ENCODE peak calls at places on chromosome 12, in seven cellular contexts. Z is GM23338, P is HepG2, N is A549, F is K562, A is HL-60, X is HCT116. E is an unnamed sample.

GRCh38 chr12:120287491-120287890 is 4.2 kb downstream of the RNU4-2 start:
- DNase-seq in P (no peak), A (no peak), N (no peak), F (no peak), X (no peak), Z (no peak), E (no peak)

GRCh38 chr12:53427905-53428594 is 4.4 kb downstream of the AMHR2 start:
- DNase-seq in F (peak), P (no peak), A (no peak), X (peak), N (peak), Z (no peak), E (peak)

GRCh38 chr12:132664206-132665148 is 22.7 kb downstream of the POLE start:
- DNase-seq in F (no peak), N (no peak), Z (no peak), P (no peak), X (no peak), A (peak), E (no peak)

GRCh38 chr12:1811281-1811947 is 9.0 kb upstream of the LRTM2 start:
- DNase-seq in F (peak), N (no peak), X (no peak), P (peak), A (peak), Z (no peak), E (no peak)

GRCh38 chr12:114671321-114671663 is 12.7 kb downstream of the TBX3 start:
- DNase-seq in F (no peak), P (no peak), A (no peak), N (no peak), Z (no peak), X (no peak), E (no peak)

GRCh38 chr12:102201662-102202061 is 4.0 kb upstream of the PMCH start:
- DNase-seq in F (no peak), P (no peak), N (no peak), X (no peak), Z (no peak), A (no peak), E (no peak)

GRCh38 chr12:4434721-4435425 is 10.7 kb downstream of the FGF6 start:
- DNase-seq in X (no peak), P (no peak), Z (no peak), A (peak), F (no peak), N (no peak), E (no peak)

GRCh38 chr12:56590237-56590830 is 39.8 kb downstream of the BAZ2A start:
- DNase-seq in X (no peak), N (peak), A (peak), Z (peak), F (peak), P (peak), E (peak)

GRCh38 chr12:127629066-127629820 is 637.7 kb upstream of the TMEM132C start:
- DNase-seq in N (no peak), Z (no peak), F (no peak), P (no peak), A (no peak), X (no peak), E (no peak)

GRCh38 chr12:48106574-48107251 is 834 bp upstream of the SENP1 start:
- DNase-seq in X (no peak), N (no peak), P (no peak), A (no peak), Z (no peak), F (no peak), E (no peak)

GRCh38 chr12:123971770-123972447 is 722 bp downstream of the CCDC92 start:
- DNase-seq in Z (peak), A (no peak), F (peak), X (no peak), N (peak), P (peak), E (no peak)

GRCh38 chr12:126051611-126052107 is 986.4 kb downstream of the AACS start:
- DNase-seq in Z (peak), F (no peak), N (peak), A (no peak), P (no peak), X (no peak), E (no peak)

GRCh38 chr12:38392584-38393144 is 76.1 kb downstream of the ALG10B start:
- DNase-seq in Z (no peak), P (no peak), F (no peak), N (peak), X (no peak), A (peak), E (no peak)

GRCh38 chr12:26124491-26125450 is at the start of gene BHLHE41:
- DNase-seq in X (no peak), F (no peak), A (peak), P (no peak), Z (peak), N (no peak), E (peak)

GRCh38 chr12:127270193-127270592 is 996.8 kb upstream of the TMEM132C start:
- DNase-seq in F (no peak), Z (no peak), X (no peak), A (peak), P (no peak), N (peak), E (no peak)

GRCh38 chr12:109737111-109737510 is 23.5 kb downstream of the FAM222A start:
- DNase-seq in X (no peak), P (no peak), F (no peak), Z (no peak), A (no peak), N (no peak), E (no peak)

GRCh38 chr12:49428652-49429549 is 61.6 kb downstream of the SPATS2 start:
- DNase-seq in N (peak), Z (no peak), X (peak), F (peak), P (no peak), A (peak), E (no peak)

GRCh38 chr12:64781374-64782029 is 22.3 kb upstream of the GNS start:
- DNase-seq in N (no peak), X (no peak), A (no peak), F (no peak), P (no peak), Z (peak), E (no peak)

GRCh38 chr12:20339060-20339459 is 29.3 kb upstream of the PDE3A start:
- DNase-seq in N (no peak), F (no peak), Z (no peak), X (no peak), A (no peak), P (no peak), E (no peak)

GRCh38 chr12:76025601-76026575 is 5.7 kb downstream of the PHLDA1 start:
- DNase-seq in F (no peak), X (no peak), P (no peak), N (peak), A (no peak), Z (no peak), E (no peak)

GRCh38 chr12:92208613-92209121 is 63.0 kb upstream of the BTG1 start:
- DNase-seq in F (peak), X (no peak), Z (no peak), P (no peak), A (no peak), N (peak), E (peak)

GRCh38 chr12:25924535-25925001 is 33.9 kb upstream of the RASSF8 start:
- DNase-seq in P (no peak), F (no peak), X (no peak), A (no peak), N (peak), Z (no peak), E (no peak)

GRCh38 chr12:116882742-116883141 is 1.5 kb upstream of the HRK start:
- DNase-seq in F (peak), P (no peak), X (no peak), Z (peak), N (peak), A (no peak), E (no peak)

GRCh38 chr12:22100952-22101748 is 55.1 kb downstream of the CMAS start:
- DNase-seq in F (peak), A (peak), X (peak), Z (peak), N (peak), P (peak), E (peak)

GRCh38 chr12:43848786-43849185 is 12.9 kb downstream of the TMEM117 start:
- DNase-seq in X (no peak), Z (no peak), A (no peak), F (no peak), N (peak), P (no peak), E (no peak)

GRCh38 chr12:26252946-26253345 is 57.6 kb downstream of the SSPN start:
- DNase-seq in P (no peak), N (no peak), F (no peak), X (no peak), Z (no peak), A (no peak), E (no peak)

GRCh38 chr12:110829308-110829707 is 17.5 kb upstream of the CCDC63 start:
- DNase-seq in F (no peak), Z (no peak), A (no peak), N (no peak), P (no peak), X (no peak), E (no peak)

GRCh38 chr12:82413994-82414393 is 55.7 kb downstream of the METTL25 start:
- DNase-seq in P (no peak), F (no peak), Z (no peak), N (no peak), X (no peak), A (no peak), E (no peak)

GRCh38 chr12:100123316-100124095 is 19.2 kb downstream of the BLTP3B start:
- DNase-seq in Z (no peak), N (no peak), A (no peak), F (no peak), P (no peak), X (no peak), E (no peak)

GRCh38 chr12:64889434-64890216 is 65.2 kb downstream of the TBC1D30 start:
- DNase-seq in Z (peak), N (no peak), X (no peak), P (peak), F (no peak), A (no peak), E (no peak)

GRCh38 chr12:68587448-68587873 is 23.2 kb upstream of the RAP1B start:
- DNase-seq in P (no peak), N (no peak), A (peak), X (no peak), F (no peak), Z (no peak), E (no peak)

GRCh38 chr12:96295532-96296160 is 101.5 kb downstream of the ELK3 start:
- DNase-seq in P (no peak), X (no peak), Z (no peak), A (no peak), F (no peak), N (no peak), E (no peak)

GRCh38 chr12:49212572-49212971 is 23.7 kb upstream of the TUBA1A start:
- DNase-seq in A (no peak), P (no peak), Z (no peak), N (no peak), X (no peak), F (no peak), E (no peak)

GRCh38 chr12:56450241-56450640 is 1.0 kb upstream of the TIMELESS start:
- DNase-seq in X (no peak), N (no peak), A (no peak), P (no peak), Z (no peak), F (no peak), E (no peak)

GRCh38 chr12:76558684-76559276 is 791 bp downstream of the OSBPL8 start:
- DNase-seq in A (peak), X (no peak), N (peak), Z (peak), F (peak), P (peak), E (no peak)

GRCh38 chr12:3205742-3206519 is 128.8 kb downstream of the TSPAN9 start:
- DNase-seq in A (no peak), Z (no peak), N (no peak), X (no peak), P (no peak), F (no peak), E (no peak)

GRCh38 chr12:109288571-109288970 is 20.5 kb downstream of the FOXN4 start:
- DNase-seq in X (peak), N (peak), Z (peak), P (no peak), F (no peak), A (no peak), E (no peak)

GRCh38 chr12:47773062-47773857 is at the start of gene SLC48A1:
- DNase-seq in N (peak), X (no peak), P (peak), Z (peak), F (peak), A (peak), E (no peak)

GRCh38 chr12:94510128-94510527 is 50.5 kb upstream of the CEP83 start:
- DNase-seq in A (no peak), F (no peak), N (no peak), X (no peak), P (no peak), Z (no peak), E (no peak)

GRCh38 chr12:64672925-64673409 is 62.7 kb downstream of the RASSF3 start:
- DNase-seq in X (peak), F (peak), Z (no peak), P (peak), A (no peak), N (peak), E (no peak)

DNA sequence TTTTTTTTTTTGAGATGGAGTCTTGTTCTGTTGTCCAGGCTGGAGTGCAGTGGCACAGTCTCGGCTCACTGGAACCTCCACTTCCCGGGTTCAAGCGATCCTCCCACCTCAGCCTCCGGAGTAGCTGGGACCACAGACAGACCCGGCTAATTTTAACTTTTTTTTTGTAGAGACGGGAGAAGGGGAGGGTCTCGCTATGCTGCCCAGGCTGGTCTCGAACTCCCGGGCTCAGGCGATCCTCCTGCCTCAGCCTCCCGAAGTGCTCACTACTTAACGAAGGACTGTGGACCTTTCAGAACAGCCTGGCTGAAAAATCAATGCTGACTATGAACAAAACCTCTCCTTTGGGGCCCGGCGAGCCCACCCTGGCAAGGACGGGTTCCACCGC is 10.9 kb downstream of the SLC6A12 start:
- DNase-seq in N (no peak), F (no peak), A (no peak), Z (no peak), P (no peak), X (no peak), E (no peak)
- H3K4me3 ChIP-seq in N (peak), F (peak), A (no peak), Z (peak), P (no peak), X (no peak), E (peak)

DNA sequence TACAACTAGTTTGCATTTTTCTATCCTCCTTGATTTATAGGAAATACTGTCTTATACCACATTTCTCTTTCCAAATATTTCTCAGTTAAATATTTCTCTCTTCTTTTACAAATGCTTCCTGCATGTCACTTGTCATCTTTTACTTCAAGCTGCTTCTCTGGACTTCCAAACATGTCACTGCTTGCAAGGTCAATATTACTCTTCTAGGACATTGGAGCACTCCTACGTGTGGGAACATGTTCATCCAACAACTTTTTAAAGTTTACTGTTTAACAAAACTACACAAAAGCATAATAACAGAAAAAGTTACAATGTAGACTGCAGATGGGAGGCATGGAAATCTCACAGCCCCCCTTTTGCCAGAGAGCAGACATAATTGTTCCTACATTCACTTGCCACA is 28.5 kb upstream of the CNTN1 start:
- DNase-seq in P (no peak), X (no peak), N (no peak), A (no peak), F (no peak), Z (no peak), E (no peak)
- TF ChIP-seq REST in P (no peak), X (no peak), N (no peak), A (no peak), F (no peak), Z (no peak), E (no peak)

GRCh38 chr12:108254030-108254429 is 85.1 kb downstream of the CMKLR1 start:
- DNase-seq in N (no peak), X (no peak), Z (no peak), A (no peak), F (no peak), P (no peak), E (no peak)
- H3K4me3 ChIP-seq in N (no peak), X (no peak), Z (no peak), A (no peak), F (no peak), P (no peak), E (no peak)

GRCh38 chr12:27331299-27331926 is 1.2 kb upstream of the BMAL2 start:
- DNase-seq in Z (no peak), P (peak), X (peak), A (no peak), N (peak), F (peak), E (peak)
- TF ChIP-seq REST in Z (no peak), P (no peak), X (no peak), A (no peak), N (no peak), F (no peak), E (no peak)

DNA sequence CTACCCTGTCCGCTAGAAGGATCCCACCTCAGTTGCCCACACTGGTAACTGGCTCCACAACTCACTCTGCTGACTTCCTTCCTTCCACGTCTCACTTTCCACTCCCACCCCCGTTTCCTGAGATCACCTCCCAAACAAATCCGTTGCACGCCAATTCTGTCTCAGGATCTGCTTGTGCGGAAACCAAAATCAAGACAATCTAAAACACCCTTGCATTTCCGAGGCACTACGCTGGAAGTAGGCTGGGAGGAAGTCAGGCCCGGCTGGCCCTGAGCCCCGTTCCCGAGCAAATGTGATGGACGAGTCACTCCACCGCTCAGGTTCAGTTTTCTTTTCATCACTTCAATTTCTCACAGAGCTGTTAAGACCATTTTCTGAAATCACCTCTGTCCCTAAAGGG is 23.1 kb downstream of the ABCB9 start:
- DNase-seq in N (no peak), F (no peak), Z (no peak), X (no peak), A (no peak), P (no peak), E (no peak)
- H3K4me3 ChIP-seq in N (no peak), F (no peak), Z (no peak), X (no peak), A (no peak), P (no peak), E (no peak)

GRCh38 chr12:98295681-98296080 is 219.7 kb upstream of the TMPO start:
- DNase-seq in A (no peak), Z (no peak), F (no peak), P (no peak), N (no peak), X (no peak), E (no peak)

GRCh38 chr12:98297557-98297956 is 217.8 kb upstream of the TMPO start:
- DNase-seq in X (no peak), F (no peak), N (no peak), Z (no peak), P (no peak), A (no peak), E (no peak)

GRCh38 chr12:98291828-98292227 is 223.6 kb upstream of the TMPO start:
- DNase-seq in P (no peak), X (no peak), Z (peak), A (no peak), N (no peak), F (no peak), E (no peak)

GRCh38 chr12:98294426-98294825 is 221.0 kb upstream of the TMPO start:
- DNase-seq in Z (no peak), F (no peak), X (no peak), P (no peak), A (no peak), N (no peak), E (no peak)

DNA sequence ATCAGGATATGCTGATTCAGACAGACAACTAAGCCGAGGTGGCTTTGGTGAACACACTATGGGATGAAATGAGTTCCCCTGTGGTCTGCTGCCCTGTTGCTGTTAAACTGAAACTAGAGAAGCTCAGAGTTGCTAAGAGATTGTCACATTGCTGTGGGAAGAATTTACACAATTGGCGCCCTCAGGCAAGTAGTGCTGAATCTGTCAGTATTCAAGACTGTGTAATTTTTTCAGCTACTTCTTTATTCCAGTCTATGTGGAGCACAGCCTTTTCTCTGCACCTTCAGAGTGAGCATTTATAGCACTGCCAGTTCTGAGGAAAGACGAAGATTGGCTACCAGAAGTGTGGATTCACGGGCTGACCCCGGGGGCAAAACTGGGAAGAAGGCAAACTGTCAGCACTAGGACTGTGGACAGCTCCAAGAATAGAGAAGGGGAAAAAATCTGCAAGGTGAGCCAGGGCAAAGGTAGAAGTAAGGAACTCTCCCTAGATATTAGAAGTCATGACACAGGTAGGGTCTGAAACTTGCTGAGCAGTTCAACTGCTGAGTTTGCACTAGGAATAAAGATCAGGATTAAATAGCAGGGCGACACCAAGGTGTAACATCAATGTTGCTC is 218.8 kb upstream of the TMPO start:
- DNase-seq in X (no peak), P (no peak), A (no peak), N (no peak), F (no peak), Z (peak), E (no peak)
- TF ChIP-seq REST in X (peak), P (peak), A (peak), N (peak), F (no peak), Z (peak), E (peak)